ENCODE peak calls at places on chromosome 1, in nine cellular contexts. O is GM23338, Z is OCI-LY7, D is HCT116, V is neural progenitor cell, T is PC-3, A is hepatocyte, Q is GM23248, P is SK-N-SH. E is an unnamed sample.

GRCh38 chr1:156904187-156904959 is 10.9 kb downstream of the PEAR1 start:
- DNase-seq in O (no peak), Z (no peak), D (no peak), V (no peak), T (no peak), A (no peak), Q (no peak), P (no peak), E (no peak)

GRCh38 chr1:68322096-68322495 is 89.8 kb upstream of the WLS start:
- DNase-seq in O (no peak), Z (no peak), D (no peak), V (no peak), T (no peak), A (no peak), Q (peak), P (no peak), E (no peak)

GRCh38 chr1:235145639-235146038 is 15.4 kb downstream of the RBM34 start:
- DNase-seq in O (no peak), Z (no peak), D (no peak), V (no peak), T (no peak), A (no peak), Q (no peak), P (no peak), E (no peak)

GRCh38 chr1:218479436-218480115 is 134.4 kb downstream of the TGFB2 start:
- DNase-seq in O (no peak), Z (no peak), D (no peak), V (no peak), T (peak), A (no peak), Q (peak), P (no peak), E (no peak)

GRCh38 chr1:192852001-192852400 is 43.2 kb downstream of the RGS2 start:
- DNase-seq in O (no peak), Z (no peak), D (no peak), V (no peak), T (no peak), A (no peak), Q (no peak), P (no peak), E (no peak)

GRCh38 chr1:16167331-16168143 is 11.7 kb upstream of the EPHA2 start:
- DNase-seq in O (peak), Z (peak), D (no peak), V (peak), T (peak), A (peak), Q (peak), P (peak), E (peak)

GRCh38 chr1:113283914-113284313 is 106.4 kb upstream of the MAGI3 start:
- DNase-seq in O (no peak), Z (no peak), D (no peak), V (no peak), T (no peak), A (no peak), Q (no peak), P (no peak), E (no peak)

GRCh38 chr1:61152066-61152465 is 69.7 kb downstream of the NFIA start:
- DNase-seq in O (no peak), Z (no peak), D (no peak), V (peak), T (no peak), A (no peak), Q (no peak), P (no peak), E (no peak)

GRCh38 chr1:155313266-155313665 is 4.6 kb downstream of the FDPS start:
- DNase-seq in O (no peak), Z (no peak), D (no peak), V (no peak), T (no peak), A (no peak), Q (no peak), P (no peak), E (no peak)

GRCh38 chr1:8584316-8584715 is 233.1 kb downstream of the RERE start:
- DNase-seq in O (no peak), Z (no peak), D (no peak), V (no peak), T (no peak), A (no peak), Q (no peak), P (no peak), E (no peak)

GRCh38 chr1:41683681-41684500 is 199.4 kb upstream of the EDN2 start:
- DNase-seq in O (no peak), Z (no peak), D (no peak), V (no peak), T (peak), A (no peak), Q (peak), P (no peak), E (no peak)
- TF ChIP-seq EZH2phosphoT487 in O (no peak), Z (no peak), D (no peak), V (no peak), T (no peak), A (no peak), Q (no peak), P (no peak), E (no peak)

GRCh38 chr1:211939876-211940468 is 95.4 kb downstream of the INTS7 start:
- DNase-seq in O (no peak), Z (peak), D (no peak), V (no peak), T (no peak), A (no peak), Q (no peak), P (no peak), E (peak)

GRCh38 chr1:211942583-211942982 is 92.8 kb downstream of the INTS7 start:
- DNase-seq in O (no peak), Z (no peak), D (no peak), V (no peak), T (no peak), A (no peak), Q (no peak), P (no peak), E (no peak)

GRCh38 chr1:211948377-211948776 is 87.0 kb downstream of the INTS7 start:
- DNase-seq in O (no peak), Z (no peak), D (no peak), V (no peak), T (no peak), A (no peak), Q (no peak), P (no peak), E (no peak)

GRCh38 chr1:211947396-211948295 is 87.7 kb downstream of the INTS7 start:
- DNase-seq in O (peak), Z (no peak), D (no peak), V (peak), T (no peak), A (no peak), Q (peak), P (no peak), E (no peak)

DNA sequence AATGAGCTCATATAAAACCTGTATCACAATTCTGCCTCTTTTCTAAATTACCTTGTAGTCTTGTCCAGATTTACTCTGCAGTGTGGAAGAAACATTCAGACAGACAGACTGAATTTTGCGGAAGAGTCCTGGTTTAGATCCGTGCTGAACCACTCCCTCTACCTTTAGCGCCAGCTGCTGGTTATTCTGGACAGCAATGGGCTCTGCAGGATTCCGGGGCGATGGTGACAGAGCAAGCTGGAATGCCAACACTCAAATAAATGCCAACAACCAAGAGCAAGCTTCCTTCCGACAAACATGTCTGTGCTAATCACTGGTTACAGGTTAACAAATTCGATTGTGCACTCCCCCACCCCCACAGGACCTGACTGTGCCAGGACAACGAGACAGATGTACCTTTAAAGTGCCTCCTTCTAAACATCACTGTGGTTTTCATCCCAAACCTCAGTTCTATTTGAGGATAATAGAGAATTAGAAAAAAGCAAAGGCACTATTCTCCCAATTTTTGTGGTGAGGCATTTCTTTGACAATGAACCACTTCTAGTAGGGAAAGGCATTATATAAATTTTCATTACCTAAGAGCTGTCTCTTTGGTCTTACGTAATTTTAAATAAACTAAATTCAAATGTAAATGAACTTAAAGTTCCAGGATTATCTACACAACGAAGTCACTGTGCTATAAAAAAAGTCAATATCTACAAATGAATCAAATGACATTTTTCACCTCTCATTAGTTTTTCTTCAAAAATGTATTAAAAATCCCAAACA is 90.4 kb downstream of the INTS7 start:
- DNase-seq in O (peak), Z (no peak), D (no peak), V (peak), T (peak), A (peak), Q (no peak), P (no peak), E (no peak)
- TF ChIP-seq EZH2phosphoT487 in O (no peak), Z (no peak), D (no peak), V (no peak), T (no peak), A (no peak), Q (no peak), P (no peak), E (no peak)

GRCh38 chr1:164830628-164831027 is 271.6 kb downstream of the PBX1 start:
- DNase-seq in O (no peak), Z (no peak), D (no peak), V (no peak), T (no peak), A (peak), Q (no peak), P (no peak), E (no peak)

GRCh38 chr1:164834641-164835040 is 275.7 kb downstream of the PBX1 start:
- DNase-seq in O (no peak), Z (no peak), D (no peak), V (no peak), T (no peak), A (no peak), Q (no peak), P (no peak), E (no peak)

GRCh38 chr1:164838786-164839185 is 279.8 kb downstream of the PBX1 start:
- DNase-seq in O (no peak), Z (no peak), D (no peak), V (no peak), T (no peak), A (no peak), Q (no peak), P (no peak), E (no peak)

GRCh38 chr1:164841723-164842465 is 282.9 kb downstream of the PBX1 start:
- DNase-seq in O (no peak), Z (no peak), D (no peak), V (no peak), T (no peak), A (no peak), Q (no peak), P (no peak), E (no peak)

DNA sequence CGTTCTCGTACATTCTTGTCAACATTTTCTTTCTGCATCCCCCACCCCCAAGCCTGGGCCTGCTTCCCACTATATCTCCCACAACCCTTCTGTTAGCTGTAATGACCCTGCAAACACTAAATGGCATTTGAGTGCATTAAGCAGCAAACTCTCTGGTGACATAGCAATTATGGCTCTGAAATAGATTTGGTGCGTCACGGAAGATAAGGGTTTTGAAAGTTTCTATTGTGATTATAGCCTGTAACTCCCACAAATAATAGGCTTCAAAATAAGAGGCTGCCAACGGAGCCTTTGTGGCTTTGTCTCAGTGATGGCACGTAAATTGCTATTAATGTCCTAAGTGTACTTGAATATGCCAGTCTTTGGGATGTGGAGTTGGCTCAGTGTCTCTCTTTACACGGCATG is 277.6 kb downstream of the PBX1 start:
- DNase-seq in O (no peak), Z (no peak), D (no peak), V (no peak), T (no peak), A (no peak), Q (no peak), P (peak), E (no peak)
- TF ChIP-seq EZH2phosphoT487 in O (no peak), Z (no peak), D (no peak), V (no peak), T (no peak), A (no peak), Q (no peak), P (no peak), E (no peak)

DNA sequence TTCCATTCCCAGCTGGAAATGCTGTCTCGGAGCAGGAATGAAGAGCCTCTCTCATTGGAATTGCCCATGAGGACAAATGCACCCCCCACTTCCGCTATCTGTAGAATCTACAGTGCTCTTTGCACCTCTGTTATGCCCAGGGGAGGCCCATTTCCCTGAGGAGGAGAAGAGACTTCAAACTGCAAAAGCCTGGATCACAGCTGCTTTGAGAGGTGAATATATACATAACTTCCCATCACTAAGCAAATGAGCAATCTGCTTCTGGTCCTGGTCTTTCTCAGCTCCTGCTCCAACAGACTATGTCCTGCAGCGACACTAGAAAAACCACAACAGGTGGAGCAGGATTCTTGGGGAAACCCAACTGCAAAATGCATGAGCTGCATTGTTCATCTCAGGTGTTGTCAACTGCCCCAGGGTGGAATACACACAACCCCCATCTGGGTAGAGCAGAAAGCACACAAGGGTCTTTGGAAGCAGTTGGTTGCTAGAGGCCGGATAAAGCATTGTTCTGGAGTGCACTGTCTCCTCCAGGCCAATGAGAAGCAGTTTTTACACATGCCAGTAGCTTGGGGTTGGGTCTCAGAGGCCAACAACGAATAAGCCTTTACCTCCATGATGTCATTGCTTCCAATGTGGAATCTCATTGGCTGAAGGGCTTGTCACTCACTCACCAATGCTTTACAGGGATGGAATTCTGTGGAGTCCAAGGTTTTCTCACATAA is 67.7 kb upstream of the RAB4A start:
- DNase-seq in O (peak), Z (peak), D (peak), V (peak), T (peak), A (peak), Q (peak), P (peak), E (no peak)
- TF ChIP-seq EZH2phosphoT487 in O (no peak), Z (no peak), D (no peak), V (no peak), T (no peak), A (no peak), Q (no peak), P (no peak), E (no peak)

DNA sequence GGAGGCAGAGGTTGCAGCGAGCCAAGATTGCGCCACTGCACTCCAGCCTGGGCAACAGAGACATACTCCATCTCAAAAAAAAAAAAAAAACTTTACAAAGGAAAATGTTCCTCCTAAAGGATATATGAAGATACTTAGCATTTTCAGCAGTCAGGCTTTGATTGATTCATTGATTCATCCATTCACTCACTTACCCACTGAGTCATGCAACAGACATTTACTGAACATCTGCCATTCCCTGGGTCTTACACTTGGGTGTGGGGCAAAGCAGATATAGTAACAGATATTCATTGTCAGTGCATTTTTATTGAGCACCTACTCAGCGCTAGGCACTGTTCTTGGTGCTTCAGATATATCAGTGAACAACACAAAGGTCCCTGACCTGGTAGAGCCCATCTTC is 5.6 kb upstream of the LACTBL1 start:
- DNase-seq in O (no peak), Z (no peak), D (no peak), V (no peak), T (peak), A (no peak), Q (peak), P (no peak), E (no peak)
- TF ChIP-seq EZH2phosphoT487 in O (no peak), Z (no peak), D (no peak), V (no peak), T (no peak), A (no peak), Q (no peak), P (no peak), E (no peak)